ENCODE peak calls at places on chromosomes 11 and 22, in seven cellular contexts. One of them, this sample, is unnamed.

GRCh38 chr11:111631666-111632039 is 29.4 kb downstream of the SIK2 start:
- DNase-seq in HFF-Myc: peak
- DNase-seq in pancreas: no peak
- DNase-seq in GM10248: no peak
- DNase-seq in suprapubic skin: no peak
- DNase-seq in cardiac fibroblast: peak
- DNase-seq in kidney: no peak
- DNase-seq in this sample: no peak

GRCh38 chr22:27218521-27218920 is 561.1 kb downstream of the MIAT start:
- DNase-seq in HFF-Myc: no peak
- DNase-seq in pancreas: no peak
- DNase-seq in GM10248: no peak
- DNase-seq in suprapubic skin: peak
- DNase-seq in cardiac fibroblast: no peak
- DNase-seq in kidney: no peak
- DNase-seq in this sample: no peak

GRCh38 chr11:27977031-27977430 is 130.9 kb downstream of the KIF18A start:
- DNase-seq in HFF-Myc: no peak
- DNase-seq in pancreas: no peak
- DNase-seq in GM10248: no peak
- DNase-seq in suprapubic skin: no peak
- DNase-seq in cardiac fibroblast: no peak
- DNase-seq in kidney: no peak
- DNase-seq in this sample: no peak

GRCh38 chr11:117457835-117458234 is 130.2 kb downstream of the CEP164 start:
- DNase-seq in HFF-Myc: no peak
- DNase-seq in pancreas: peak
- DNase-seq in GM10248: no peak
- DNase-seq in suprapubic skin: no peak
- DNase-seq in cardiac fibroblast: no peak
- DNase-seq in kidney: no peak
- DNase-seq in this sample: no peak

GRCh38 chr22:48704335-48704734 is 1123.3 kb downstream of the BRD1 start:
- DNase-seq in HFF-Myc: no peak
- DNase-seq in pancreas: no peak
- DNase-seq in GM10248: no peak
- DNase-seq in suprapubic skin: no peak
- DNase-seq in cardiac fibroblast: no peak
- DNase-seq in kidney: peak
- DNase-seq in this sample: peak

GRCh38 chr11:119055901-119056300 is 1.1 kb downstream of the HYOU1 start:
- DNase-seq in HFF-Myc: no peak
- DNase-seq in pancreas: no peak
- DNase-seq in GM10248: no peak
- DNase-seq in suprapubic skin: no peak
- DNase-seq in cardiac fibroblast: peak
- DNase-seq in kidney: no peak
- DNase-seq in this sample: no peak

GRCh38 chr11:2587976-2588748 is 111.6 kb downstream of the KCNQ1OT1 start:
- DNase-seq in HFF-Myc: no peak
- DNase-seq in pancreas: peak
- DNase-seq in GM10248: peak
- DNase-seq in suprapubic skin: no peak
- DNase-seq in cardiac fibroblast: no peak
- DNase-seq in kidney: peak
- DNase-seq in this sample: peak

GRCh38 chr11:617248-617911 is 1.6 kb upstream of the IRF7 start:
- DNase-seq in HFF-Myc: no peak
- DNase-seq in pancreas: peak
- DNase-seq in GM10248: no peak
- DNase-seq in suprapubic skin: no peak
- DNase-seq in cardiac fibroblast: no peak
- DNase-seq in kidney: peak
- DNase-seq in this sample: no peak

GRCh38 chr11:23509023-23509422 is 648.7 kb upstream of the CCDC179 start:
- DNase-seq in HFF-Myc: no peak
- DNase-seq in pancreas: no peak
- DNase-seq in GM10248: no peak
- DNase-seq in suprapubic skin: no peak
- DNase-seq in cardiac fibroblast: peak
- DNase-seq in kidney: no peak
- DNase-seq in this sample: no peak

DNA sequence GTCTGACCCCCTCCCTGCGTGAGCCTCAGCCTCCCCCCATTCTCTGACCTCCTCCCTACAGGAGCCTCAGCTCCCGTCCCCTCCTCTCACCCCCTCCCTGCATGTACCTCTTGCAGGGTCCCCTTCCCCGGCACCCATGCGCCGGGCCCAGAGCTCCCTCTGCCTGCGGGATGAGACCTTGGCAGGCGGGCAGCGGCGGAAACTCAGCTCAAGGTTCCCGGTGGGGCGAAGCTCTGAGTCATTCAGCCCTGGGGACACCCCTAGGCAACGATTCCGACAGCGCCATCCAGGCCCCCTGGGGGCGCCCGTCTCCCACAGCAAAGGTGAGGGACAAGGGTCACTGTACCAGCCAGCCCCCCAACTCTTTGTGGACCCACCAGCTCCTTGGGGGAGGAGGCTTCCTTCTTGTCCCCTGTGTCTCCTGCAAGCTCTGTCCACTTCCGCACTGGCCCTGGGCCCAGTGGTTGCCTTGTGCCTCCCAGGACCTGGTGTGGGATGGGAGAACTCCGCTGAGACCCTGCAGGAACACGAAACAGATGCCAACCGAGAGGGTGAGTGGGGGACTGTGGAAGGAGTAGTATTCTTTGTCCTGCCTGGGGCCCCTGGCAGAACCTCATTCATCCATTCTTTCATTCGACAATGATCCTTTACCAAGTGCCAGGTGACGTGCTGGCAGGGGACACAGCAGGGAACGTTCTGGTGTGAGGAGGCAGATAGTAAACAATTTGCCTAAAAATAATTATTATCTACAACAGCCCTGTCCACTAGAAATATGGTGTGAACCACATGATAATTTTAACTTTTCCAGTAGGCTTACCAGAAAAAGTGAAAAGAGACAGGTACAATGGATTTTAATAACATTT is 3.7 kb upstream of the RPS6KA4 start:
- DNase-seq in HFF-Myc: peak
- DNase-seq in pancreas: peak
- DNase-seq in GM10248: peak
- DNase-seq in suprapubic skin: no peak
- DNase-seq in cardiac fibroblast: peak
- DNase-seq in kidney: peak
- DNase-seq in this sample: peak
- TF ChIP-seq CTCF in HFF-Myc: peak
- TF ChIP-seq CTCF in pancreas: peak
- TF ChIP-seq CTCF in GM10248: peak
- TF ChIP-seq CTCF in suprapubic skin: peak
- TF ChIP-seq CTCF in cardiac fibroblast: peak
- TF ChIP-seq CTCF in kidney: peak
- TF ChIP-seq CTCF in this sample: peak

DNA sequence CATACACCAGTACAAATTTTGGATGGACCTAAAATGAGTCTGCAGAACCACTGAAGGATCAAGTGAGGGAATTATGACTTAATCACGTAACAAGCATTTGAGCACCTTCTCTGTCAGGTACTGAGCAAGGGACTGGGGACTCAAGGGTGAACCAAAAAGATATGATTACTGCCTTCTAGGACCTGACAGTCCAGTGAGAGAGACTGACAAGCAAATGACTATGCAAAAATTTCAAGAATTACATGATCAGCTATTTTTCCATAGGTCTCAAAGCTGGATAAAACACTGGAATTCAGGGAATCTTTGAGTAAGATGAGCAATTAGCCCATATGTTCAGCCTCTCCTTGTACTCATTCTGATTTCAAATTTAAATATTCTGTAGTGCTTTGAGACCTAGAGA is 5.2 kb upstream of the STT3A start:
- DNase-seq in HFF-Myc: no peak
- DNase-seq in pancreas: no peak
- DNase-seq in GM10248: no peak
- DNase-seq in suprapubic skin: no peak
- DNase-seq in cardiac fibroblast: no peak
- DNase-seq in kidney: no peak
- DNase-seq in this sample: no peak
- TF ChIP-seq CTCF in HFF-Myc: no peak
- TF ChIP-seq CTCF in pancreas: no peak
- TF ChIP-seq CTCF in GM10248: no peak
- TF ChIP-seq CTCF in suprapubic skin: no peak
- TF ChIP-seq CTCF in cardiac fibroblast: no peak
- TF ChIP-seq CTCF in kidney: no peak
- TF ChIP-seq CTCF in this sample: no peak

GRCh38 chr11:115213007-115213406 is 291.2 kb downstream of the CADM1 start:
- DNase-seq in HFF-Myc: no peak
- DNase-seq in pancreas: no peak
- DNase-seq in GM10248: no peak
- DNase-seq in suprapubic skin: no peak
- DNase-seq in cardiac fibroblast: no peak
- DNase-seq in kidney: no peak
- DNase-seq in this sample: no peak

GRCh38 chr11:115217726-115218311 is 286.4 kb downstream of the CADM1 start:
- DNase-seq in HFF-Myc: no peak
- DNase-seq in pancreas: no peak
- DNase-seq in GM10248: no peak
- DNase-seq in suprapubic skin: no peak
- DNase-seq in cardiac fibroblast: no peak
- DNase-seq in kidney: no peak
- DNase-seq in this sample: no peak

GRCh38 chr11:115214644-115215305 is 289.4 kb downstream of the CADM1 start:
- DNase-seq in HFF-Myc: no peak
- DNase-seq in pancreas: no peak
- DNase-seq in GM10248: no peak
- DNase-seq in suprapubic skin: no peak
- DNase-seq in cardiac fibroblast: no peak
- DNase-seq in kidney: no peak
- DNase-seq in this sample: no peak

GRCh38 chr11:115219378-115219777 is 284.8 kb downstream of the CADM1 start:
- DNase-seq in HFF-Myc: no peak
- DNase-seq in pancreas: no peak
- DNase-seq in GM10248: no peak
- DNase-seq in suprapubic skin: no peak
- DNase-seq in cardiac fibroblast: no peak
- DNase-seq in kidney: no peak
- DNase-seq in this sample: no peak

DNA sequence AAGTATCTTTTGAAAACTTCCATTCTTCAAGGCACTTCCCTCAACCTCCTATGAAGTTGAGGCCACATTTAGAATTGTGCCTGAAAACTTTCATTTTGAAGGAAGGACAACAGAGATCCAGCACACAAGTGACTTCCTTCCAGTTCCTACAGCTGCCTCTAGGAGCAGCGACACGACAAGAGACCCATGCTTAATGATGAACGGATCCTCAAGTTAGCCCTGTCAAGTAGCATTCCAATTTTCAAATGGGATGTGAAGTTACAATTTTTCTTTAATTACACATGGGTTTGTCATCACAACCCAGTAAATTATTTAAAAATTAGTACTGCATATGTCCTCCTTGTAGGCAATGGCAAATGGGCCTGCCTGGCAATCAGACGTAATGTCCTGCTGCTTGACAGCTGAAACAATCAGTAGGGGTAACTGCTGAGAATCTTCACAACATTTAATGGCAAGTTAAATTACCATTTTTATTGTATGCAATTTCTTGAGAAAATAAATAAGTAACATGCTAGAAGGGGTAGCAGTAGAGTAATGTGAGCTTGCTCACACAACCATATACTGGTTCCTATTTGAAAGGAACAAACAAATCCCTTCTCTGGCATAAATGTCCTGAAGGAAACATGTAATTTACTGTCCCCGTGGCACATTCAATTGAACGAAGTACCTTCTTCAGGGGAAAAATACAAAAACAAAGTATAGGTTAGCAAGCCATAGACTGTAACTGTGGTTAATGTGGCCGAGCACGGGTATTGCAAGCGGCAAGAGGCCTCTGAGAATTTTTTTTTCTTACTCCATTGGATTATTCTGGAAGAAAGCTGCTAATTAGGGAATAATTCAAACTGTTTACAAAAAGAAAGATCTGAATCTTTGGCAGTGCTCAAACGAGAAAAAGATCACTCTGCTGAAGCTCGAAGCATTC is 288.3 kb downstream of the CADM1 start:
- DNase-seq in HFF-Myc: no peak
- DNase-seq in pancreas: no peak
- DNase-seq in GM10248: no peak
- DNase-seq in suprapubic skin: no peak
- DNase-seq in cardiac fibroblast: no peak
- DNase-seq in kidney: no peak
- DNase-seq in this sample: no peak
- TF ChIP-seq CTCF in HFF-Myc: peak
- TF ChIP-seq CTCF in pancreas: no peak
- TF ChIP-seq CTCF in GM10248: peak
- TF ChIP-seq CTCF in suprapubic skin: no peak
- TF ChIP-seq CTCF in cardiac fibroblast: peak
- TF ChIP-seq CTCF in kidney: no peak
- TF ChIP-seq CTCF in this sample: peak

GRCh38 chr11:33734441-33735165 is 1.6 kb downstream of the CD59 start:
- DNase-seq in HFF-Myc: no peak
- DNase-seq in pancreas: no peak
- DNase-seq in GM10248: no peak
- DNase-seq in suprapubic skin: peak
- DNase-seq in cardiac fibroblast: peak
- DNase-seq in kidney: no peak
- DNase-seq in this sample: no peak

GRCh38 chr11:33735426-33736147 is 636 bp downstream of the CD59 start:
- DNase-seq in HFF-Myc: no peak
- DNase-seq in pancreas: no peak
- DNase-seq in GM10248: peak
- DNase-seq in suprapubic skin: peak
- DNase-seq in cardiac fibroblast: no peak
- DNase-seq in kidney: peak
- DNase-seq in this sample: no peak

GRCh38 chr11:33736148-33736809 is at the start of gene CD59:
- DNase-seq in HFF-Myc: no peak
- DNase-seq in pancreas: peak
- DNase-seq in GM10248: peak
- DNase-seq in suprapubic skin: peak
- DNase-seq in cardiac fibroblast: peak
- DNase-seq in kidney: peak
- DNase-seq in this sample: peak

GRCh38 chr11:33733978-33734377 is 2.2 kb downstream of the CD59 start:
- DNase-seq in HFF-Myc: no peak
- DNase-seq in pancreas: no peak
- DNase-seq in GM10248: no peak
- DNase-seq in suprapubic skin: no peak
- DNase-seq in cardiac fibroblast: no peak
- DNase-seq in kidney: no peak
- DNase-seq in this sample: no peak

GRCh38 chr11:33735166-33735425 is 1.1 kb downstream of the CD59 start:
- DNase-seq in HFF-Myc: no peak
- DNase-seq in pancreas: no peak
- DNase-seq in GM10248: no peak
- DNase-seq in suprapubic skin: no peak
- DNase-seq in cardiac fibroblast: no peak
- DNase-seq in kidney: no peak
- DNase-seq in this sample: no peak
- TF ChIP-seq CTCF in HFF-Myc: no peak
- TF ChIP-seq CTCF in pancreas: no peak
- TF ChIP-seq CTCF in GM10248: no peak
- TF ChIP-seq CTCF in suprapubic skin: no peak
- TF ChIP-seq CTCF in cardiac fibroblast: no peak
- TF ChIP-seq CTCF in kidney: no peak
- TF ChIP-seq CTCF in this sample: no peak

This sample was measured in chondrocyte.